ENCODE peak calls at places on chromosomes 1 and 21, in nine cellular contexts. A is A549, X is fibroblast of the aortic adventitia, M is colonic mucosa, V is astrocyte of the cerebellum, T is HCT116, Q is mammary epithelial cell, F is fibroblast of mammary gland, U is right cardiac atrium. R is an unnamed sample.

GRCh38 chr1:22780696-22781095 is 70.1 kb downstream of the EPHB2 start:
- DNase-seq in T (peak; percentile 64), M (peak; percentile 52), A (peak; percentile 74), U (no peak), Q (no peak), F (peak; percentile 35), V (no peak), X (peak; percentile 11), R (no peak)

GRCh38 chr1:53176452-53177344 is 19.9 kb upstream of the CPT2 start:
- DNase-seq in U (peak; percentile 73), A (no peak), T (no peak), X (peak; percentile 74), M (no peak), Q (no peak), F (no peak), V (no peak), R (no peak)

GRCh38 chr21:39313042-39313456 is 383 bp downstream of the BRWD1 start:
- DNase-seq in Q (no peak), X (no peak), U (peak; percentile 76), T (no peak), F (no peak), A (peak; percentile 10), V (no peak), M (peak; percentile 44), R (peak; percentile 81)

GRCh38 chr1:42335809-42336518 is 929 bp upstream of the FOXJ3 start:
- DNase-seq in Q (peak; percentile 71), T (no peak), X (peak; percentile 69), U (no peak), V (no peak), F (peak; percentile 71), A (peak; percentile 18), M (no peak), R (no peak)

GRCh38 chr1:61636392-61636791 is 88.5 kb downstream of the TM2D1 start:
- DNase-seq in Q (no peak), U (no peak), M (no peak), A (no peak), T (no peak), V (no peak), F (no peak), X (no peak), R (no peak)

GRCh38 chr1:64623750-64624445 is 121.0 kb upstream of the RAVER2 start:
- DNase-seq in F (peak; percentile 56), V (peak; percentile 80), A (no peak), U (peak; percentile 38), T (no peak), M (no peak), X (peak; percentile 36), Q (peak; percentile 94), R (no peak)

GRCh38 chr1:71869326-71869725 is 413.0 kb downstream of the NEGR1 start:
- DNase-seq in Q (no peak), X (no peak), U (no peak), V (no peak), F (no peak), T (no peak), M (no peak), A (no peak), R (no peak)

GRCh38 chr21:44836666-44837471 is 19.0 kb upstream of the SUMO3 start:
- DNase-seq in Q (peak; percentile 32), F (peak; percentile 39), U (no peak), M (no peak), A (no peak), T (no peak), V (no peak), X (peak; percentile 25), R (no peak)

GRCh38 chr1:182601416-182601786 is 2.8 kb downstream of the RGS16 start:
- DNase-seq in A (peak; percentile 71), V (peak; percentile 68), M (peak; percentile 71), X (peak; percentile 89), Q (peak; percentile 52), T (peak; percentile 69), U (peak; percentile 70), F (peak; percentile 77), R (no peak)

GRCh38 chr1:212721388-212722247 is 22.0 kb upstream of the BATF3 start:
- DNase-seq in A (peak; percentile 28), U (no peak), T (no peak), M (no peak), Q (peak; percentile 40), V (peak; percentile 80), X (peak; percentile 69), F (peak; percentile 83), R (no peak)

GRCh38 chr1:245458234-245458633 is 303.4 kb downstream of the KIF26B start:
- DNase-seq in Q (no peak), V (no peak), F (peak; percentile 39), X (no peak), M (no peak), T (no peak), A (no peak), U (no peak), R (no peak)

GRCh38 chr1:77513839-77514763 is 168.4 kb downstream of the ZZZ3 start:
- DNase-seq in A (no peak), F (peak; percentile 79), M (no peak), T (no peak), Q (peak; percentile 32), U (peak; percentile 54), X (peak; percentile 94), V (peak; percentile 73), R (no peak)

GRCh38 chr1:8746554-8746953 is 70.9 kb downstream of the RERE start:
- DNase-seq in M (no peak), F (peak; percentile 43), T (no peak), V (no peak), A (no peak), Q (peak; percentile 56), X (peak; percentile 16), U (no peak), R (no peak)

GRCh38 chr1:50970927-50971582 is 1.0 kb downstream of the CDKN2C start:
- DNase-seq in A (no peak), Q (peak; percentile 29), V (no peak), U (no peak), X (peak; percentile 52), T (no peak), M (no peak), F (peak; percentile 32), R (no peak)

GRCh38 chr1:111738436-111739221 is 566 bp downstream of the INKA2 start:
- DNase-seq in X (peak; percentile 29), V (no peak), Q (peak; percentile 83), U (peak; percentile 90), M (peak; percentile 65), T (peak; percentile 49), A (peak; percentile 22), F (peak; percentile 51), R (peak; percentile 91)

GRCh38 chr1:201740609-201741231 is 88.2 kb upstream of the IPO9 start:
- DNase-seq in A (no peak), V (no peak), Q (no peak), X (no peak), M (no peak), T (no peak), F (no peak), U (no peak), R (no peak)

GRCh38 chr1:193120604-193121166 is 1.1 kb upstream of the CDC73 start:
- DNase-seq in V (no peak), Q (no peak), M (no peak), U (no peak), F (no peak), A (no peak), X (no peak), T (no peak), R (no peak)

GRCh38 chr1:50419192-50419906 is 3.9 kb downstream of the DMRTA2 start:
- DNase-seq in A (no peak), M (no peak), F (no peak), U (no peak), X (no peak), Q (no peak), V (no peak), T (no peak), R (no peak)

DNA sequence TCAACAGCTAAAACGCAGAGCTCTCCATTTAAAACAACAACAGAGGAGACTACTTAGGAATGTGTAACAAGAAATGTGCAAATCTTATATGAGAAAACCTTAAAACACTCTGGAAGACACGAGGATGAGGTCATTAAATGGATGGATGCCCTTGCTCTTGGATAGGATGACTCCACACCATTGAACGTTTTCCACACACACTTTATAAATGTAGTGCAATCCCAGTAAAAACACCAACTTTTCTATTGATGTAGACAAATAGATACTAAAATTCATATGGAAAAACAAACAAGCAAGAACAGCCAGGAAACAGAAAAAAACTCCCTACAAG is 18.4 kb upstream of the COL6A1 start:
- DNase-seq in X (peak; percentile 66), M (no peak), T (no peak), A (no peak), F (peak; percentile 66), U (no peak), Q (no peak), V (no peak), R (no peak)
- H3K4me3 ChIP-seq in X (no peak overlapping the region), M (no peak overlapping the region), T (no peak overlapping the region), A (no peak overlapping the region), F (no peak overlapping the region), U (no peak overlapping the region), Q (no peak overlapping the region), V (no peak overlapping the region), R (no peak overlapping the region)

GRCh38 chr1:239321877-239322276 is 64.5 kb upstream of the CHRM3 start:
- DNase-seq in X (no peak), F (no peak), U (no peak), T (no peak), Q (no peak), A (no peak), V (no peak), M (no peak), R (no peak)
- H3K4me3 ChIP-seq in X (no peak overlapping the region), F (no peak overlapping the region), U (no peak overlapping the region), T (no peak overlapping the region), Q (no peak overlapping the region), A (no peak overlapping the region), V (no peak overlapping the region), M (no peak overlapping the region), R (no peak overlapping the region)

GRCh38 chr21:42219606-42220137 is 732 bp downstream of the ABCG1 start:
- DNase-seq in T (no peak), A (no peak), X (no peak), U (no peak), V (no peak), Q (no peak), M (no peak), F (no peak), R (no peak)

GRCh38 chr21:42220138-42220701 is 1.3 kb downstream of the ABCG1 start:
- DNase-seq in V (peak; percentile 42), X (peak; percentile 70), M (peak; percentile 75), F (peak; percentile 53), T (no peak), U (peak; percentile 67), Q (peak; percentile 77), A (peak; percentile 40), R (no peak)

GRCh38 chr21:42221581-42222345 is 2.8 kb downstream of the ABCG1 start:
- DNase-seq in F (peak; percentile 3), T (no peak), A (no peak), M (no peak), U (no peak), V (peak; percentile 42), Q (peak; percentile 23), X (peak; percentile 63), R (peak; percentile 73)

GRCh38 chr21:42216726-42217572 is 2.0 kb upstream of the ABCG1 start:
- DNase-seq in M (no peak), Q (no peak), F (no peak), A (no peak), U (no peak), X (no peak), V (no peak), T (no peak), R (peak; percentile 67)

GRCh38 chr21:42218836-42219605 is at the start of gene ABCG1:
- DNase-seq in Q (peak; percentile 36), V (no peak), M (peak; percentile 73), F (no peak), A (peak; percentile 29), X (no peak), T (no peak), U (peak; percentile 76), R (no peak)
- H3K4me3 ChIP-seq in Q (peak within 1 kb of the TSS; percentile 70), V (peak within 1 kb of the TSS; percentile 30), M (peak within 1 kb of the TSS; percentile 77), F (no peak within 1 kb of the TSS), A (peak within 1 kb of the TSS; percentile 70), X (peak within 1 kb of the TSS; percentile 55), T (peak within 1 kb of the TSS; percentile 26), U (peak within 1 kb of the TSS; percentile 60), R (peak within 1 kb of the TSS; percentile 70)

GRCh38 chr1:203480525-203481084 is 5.0 kb downstream of the PRELP start:
- DNase-seq in Q (peak; percentile 82), U (peak; percentile 82), M (peak; percentile 84), T (peak; percentile 21), F (peak; percentile 79), X (peak; percentile 98), V (peak; percentile 12), A (peak; percentile 63), R (peak; percentile 95)
- H3K4me3 ChIP-seq in Q (no peak overlapping the region), U (peak overlapping the region; percentile 12), M (no peak overlapping the region), T (no peak overlapping the region), F (no peak overlapping the region), X (peak overlapping the region; percentile 10), V (no peak overlapping the region), A (no peak overlapping the region), R (peak overlapping the region; percentile 86)

R was measured in coronary artery.